ENCODE peak calls at places on chromosomes 3 and 15, in seven cellular contexts. C, B, X, O, D, Z and P are unnamed samples.

GRCh38 chr3:143443851-143444331 is 324.3 kb downstream of the CHST2 start:
- DNase-seq in C (peak; percentile 42), O (peak; percentile 4), B (no peak), X (no peak), Z (peak; percentile 95), D (peak; percentile 69), P (peak; percentile 99)

GRCh38 chr15:98858610-98859023 is 149.0 kb downstream of the PGPEP1L start:
- DNase-seq in C (no peak), B (no peak), Z (no peak), D (no peak), O (no peak), X (no peak), P (no peak)

GRCh38 chr15:57344282-57344681 is 32.0 kb upstream of the CGNL1 start:
- DNase-seq in O (no peak), Z (no peak), B (no peak), D (no peak), C (no peak), X (no peak), P (no peak)

GRCh38 chr15:42138968-42139386 is 17.5 kb downstream of the PLA2G4F start:
- DNase-seq in B (no peak), X (no peak), C (no peak), D (no peak), Z (no peak), O (no peak), P (no peak)

GRCh38 chr3:74271541-74271940 is 342.9 kb downstream of the CNTN3 start:
- DNase-seq in O (no peak), C (no peak), D (no peak), Z (no peak), B (no peak), X (no peak), P (no peak)

GRCh38 chr15:101116681-101116976 is 135.2 kb downstream of the CHSY1 start:
- DNase-seq in C (no peak), X (no peak), D (no peak), O (no peak), B (no peak), Z (no peak), P (no peak)

GRCh38 chr15:35737521-35737920 is 191.6 kb upstream of the DPH6 start:
- DNase-seq in O (no peak), D (no peak), Z (peak; percentile 45), X (no peak), C (no peak), B (no peak), P (peak; percentile 75)

GRCh38 chr3:73475175-73475574 is 149.6 kb downstream of the PDZRN3 start:
- DNase-seq in D (no peak), C (no peak), X (no peak), O (no peak), B (peak; percentile 19), Z (no peak), P (no peak)

GRCh38 chr3:139204756-139205155 is 139.1 kb upstream of the MRPS22 start:
- DNase-seq in C (no peak), X (no peak), B (no peak), O (no peak), Z (peak; percentile 74), D (no peak), P (peak; percentile 32)

GRCh38 chr3:133506215-133506901 is 67.1 kb upstream of the CDV3 start:
- DNase-seq in O (no peak), C (peak; percentile 21), X (no peak), Z (peak; percentile 36), D (no peak), B (peak; percentile 70), P (no peak)

GRCh38 chr3:46936733-46937250 is 39.8 kb downstream of the CCDC12 start:
- DNase-seq in C (no peak), O (no peak), Z (peak; percentile 55), X (no peak), B (no peak), D (no peak), P (peak; percentile 56)

GRCh38 chr15:26235148-26235769 is 372.1 kb upstream of the ATP10A start:
- DNase-seq in Z (no peak), X (no peak), C (no peak), O (no peak), B (no peak), D (no peak), P (no peak)

GRCh38 chr3:106629215-106629832 is 747.9 kb upstream of the CCDC54 start:
- DNase-seq in O (no peak), B (no peak), D (no peak), X (no peak), C (no peak), Z (peak; percentile 21), P (no peak)

GRCh38 chr3:113555138-113555537 is 22.8 kb downstream of the SIDT1 start:
- DNase-seq in B (no peak), C (no peak), X (no peak), O (no peak), Z (no peak), D (no peak), P (no peak)

GRCh38 chr3:42763023-42763422 is 10.0 kb downstream of the CCDC13 start:
- DNase-seq in C (no peak), X (no peak), Z (no peak), O (no peak), B (no peak), D (no peak), P (peak; percentile 40)

GRCh38 chr15:55334997-55335396 is 16.0 kb downstream of the PIGB start:
- DNase-seq in B (no peak), C (no peak), O (no peak), D (no peak), X (no peak), Z (no peak), P (peak; percentile 86)

GRCh38 chr3:46831316-46831715 is 31.9 kb downstream of the MYL3 start:
- DNase-seq in D (no peak), O (no peak), B (no peak), Z (no peak), X (no peak), C (no peak), P (no peak)

GRCh38 chr15:40338041-40338657 is 2.6 kb downstream of the CCDC9B start:
- DNase-seq in X (peak; percentile 80), O (peak; percentile 65), Z (peak; percentile 67), B (peak; percentile 91), C (peak; percentile 84), D (no peak), P (peak; percentile 42)

GRCh38 chr15:63833246-63833696 is 477 bp downstream of the HERC1 start:
- DNase-seq in C (peak; percentile 38), X (peak; percentile 34), D (no peak), B (peak; percentile 48), Z (peak; percentile 56), O (peak; percentile 8), P (peak; percentile 29)

GRCh38 chr3:60703956-60704736 is 547.1 kb downstream of the FHIT start:
- DNase-seq in X (no peak), D (no peak), B (no peak), O (no peak), Z (peak; percentile 53), C (no peak), P (peak; percentile 57)

GRCh38 chr3:44932271-44932670 is 43.7 kb downstream of the ZDHHC3 start:
- DNase-seq in Z (no peak), O (no peak), X (no peak), C (no peak), D (no peak), B (no peak), P (no peak)

GRCh38 chr3:131454501-131454900 is 48.3 kb downstream of the MRPL3 start:
- DNase-seq in B (no peak), C (no peak), X (no peak), O (no peak), Z (peak; percentile 6), D (no peak), P (peak; percentile 57)

GRCh38 chr3:115833074-115833473 is 209.8 kb downstream of the GAP43 start:
- DNase-seq in D (no peak), Z (no peak), O (no peak), C (no peak), B (no peak), X (no peak), P (no peak)

GRCh38 chr15:59570364-59570763 is 41.2 kb upstream of the GCNT3 start:
- DNase-seq in D (no peak), C (no peak), B (no peak), Z (no peak), X (no peak), O (no peak), P (no peak)

GRCh38 chr3:17841190-17841828 is 98.9 kb upstream of the TBC1D5 start:
- DNase-seq in O (peak; percentile 48), Z (peak; percentile 55), C (peak; percentile 80), D (peak; percentile 61), B (peak; percentile 65), X (peak; percentile 92), P (peak; percentile 43)

GRCh38 chr15:70596354-70597055 is 166.9 kb downstream of the UACA start:
- DNase-seq in Z (peak; percentile 90), B (no peak), C (no peak), D (peak; percentile 20), O (no peak), X (no peak), P (peak; percentile 90)

GRCh38 chr3:50503504-50503903 is at the start of gene CACNA2D2:
- DNase-seq in Z (no peak), B (no peak), D (no peak), X (peak; percentile 62), O (peak; percentile 70), C (peak; percentile 40), P (no peak)

GRCh38 chr3:101050866-101051265 is 57.6 kb upstream of the ABI3BP start:
- DNase-seq in D (no peak), B (no peak), X (no peak), O (no peak), Z (no peak), C (no peak), P (no peak)

GRCh38 chr3:179149239-179149887 is 1.2 kb downstream of the PIK3CA start:
- DNase-seq in Z (peak; percentile 16), O (peak; percentile 45), C (peak; percentile 66), D (no peak), X (no peak), B (peak; percentile 37), P (peak; percentile 37)